ENCODE peak calls at places on chromosomes 4 and X, in four cellular contexts. R is right lobe of liver, I is heart right ventricle, F is tibial artery. W is an unnamed sample.

GRCh38 chr4:152166567-152166966 is 369.3 kb downstream of the FBXW7 start:
- DNase-seq in R (no peak), I (no peak), F (no peak), W (no peak)

GRCh38 chr4:124941267-124941666 is 228.7 kb upstream of the ANKRD50 start:
- DNase-seq in R (no peak), I (no peak), F (no peak), W (peak; percentile 57)

GRCh38 chrX:150989420-150989819 is 6.3 kb downstream of the HMGB3 start:
- DNase-seq in R (no peak), I (no peak), F (no peak), W (no peak)

GRCh38 chr4:181566490-181566889 is 676.7 kb upstream of the TENM3 start:
- DNase-seq in R (no peak), I (no peak), F (no peak), W (no peak)

GRCh38 chr4:84394386-84394785 is 104.7 kb downstream of the NKX6-1 start:
- DNase-seq in R (no peak), I (no peak), F (no peak), W (no peak)

GRCh38 chr4:80173387-80173786 is 23.9 kb upstream of the PRDM8 start:
- DNase-seq in R (no peak), I (no peak), F (no peak), W (peak; percentile 23)

GRCh38 chrX:57282568-57282967 is 3.9 kb upstream of the FAAH2 start:
- DNase-seq in R (no peak), I (no peak), F (no peak), W (no peak)

GRCh38 chrX:24259544-24260240 is 54.2 kb downstream of the SUPT20HL2 start:
- DNase-seq in R (no peak), I (no peak), F (no peak), W (no peak)

GRCh38 chr4:80079255-80079923 is 6.4 kb upstream of the ANTXR2 start:
- DNase-seq in R (no peak), I (no peak), F (no peak), W (no peak)

GRCh38 chrX:13890806-13891205 is 73.9 kb upstream of the GPM6B start:
- DNase-seq in R (no peak), I (no peak), F (no peak), W (no peak)

GRCh38 chr4:26206339-26206738 is 114.5 kb upstream of the RBPJ start:
- DNase-seq in R (no peak), I (no peak), F (no peak), W (no peak)

GRCh38 chrX:19647731-19648588 is 132.7 kb upstream of the MAP3K15 start:
- DNase-seq in R (no peak), I (no peak), F (no peak), W (no peak)

GRCh38 chrX:44244008-44244407 is 99.5 kb downstream of the EFHC2 start:
- DNase-seq in R (no peak), I (no peak), F (no peak), W (no peak)

GRCh38 chr4:71251266-71251665 is 87.6 kb upstream of the SLC4A4 start:
- DNase-seq in R (no peak), I (no peak), F (no peak), W (no peak)

GRCh38 chrX:9471571-9471985 is 6.7 kb downstream of the TBL1X start:
- DNase-seq in R (no peak), I (no peak), F (no peak), W (no peak)

GRCh38 chr4:110087116-110087708 is 111.2 kb downstream of the ELOVL6 start:
- DNase-seq in R (no peak), I (no peak), F (no peak), W (peak; percentile 46)

GRCh38 chr4:153513596-153513995 is 47.4 kb downstream of the TMEM131L start:
- DNase-seq in R (no peak), I (no peak), F (no peak), W (no peak)

GRCh38 chr4:6782846-6783110 is 251 bp downstream of the KIAA0232 start:
- DNase-seq in R (no peak), I (no peak), F (no peak), W (no peak)

GRCh38 chr4:182521006-182521405 is 277.8 kb downstream of the TENM3 start:
- DNase-seq in R (no peak), I (no peak), F (no peak), W (no peak)

GRCh38 chr4:186500721-186501304 is 54.6 kb downstream of the MTNR1A start:
- DNase-seq in R (no peak), I (no peak), F (no peak), W (no peak)

GRCh38 chrX:17591741-17592110 is 145.6 kb upstream of the SCML1 start:
- DNase-seq in R (no peak), I (no peak), F (no peak), W (no peak)

GRCh38 chr4:124386163-124386562 is 326.4 kb downstream of the ANKRD50 start:
- DNase-seq in R (no peak), I (no peak), F (no peak), W (no peak)

GRCh38 chr4:169723207-169723606 is 34.5 kb downstream of the HPF1 start:
- DNase-seq in R (no peak), I (no peak), F (no peak), W (no peak)

GRCh38 chr4:146957252-146957651 is 11.6 kb upstream of the TTC29 start:
- DNase-seq in R (no peak), I (no peak), F (no peak), W (peak; percentile 53)

GRCh38 chrX:151902813-151903591 is 9.7 kb upstream of the MAGEA4 start:
- DNase-seq in R (no peak), I (peak; percentile 14), F (peak; percentile 68), W (peak; percentile 17)

GRCh38 chrX:127085939-127086338 is 266.4 kb downstream of the PRR32 start:
- DNase-seq in R (no peak), I (no peak), F (no peak), W (no peak)

GRCh38 chr4:127782025-127782274 is 172 bp upstream of the HSPA4L start:
- DNase-seq in R (peak; percentile 90), I (peak; percentile 89), F (peak; percentile 91), W (no peak)

GRCh38 chr4:61500883-61501282 is 300.8 kb downstream of the ADGRL3 start:
- DNase-seq in R (no peak), I (no peak), F (no peak), W (no peak)

GRCh38 chr4:114041117-114041475 is 61.6 kb upstream of the ARSJ start:
- DNase-seq in R (no peak), I (no peak), F (no peak), W (no peak)

GRCh38 chr4:33160126-33160525 is 2440.0 kb downstream of the PCDH7 start:
- DNase-seq in R (no peak), I (no peak), F (no peak), W (no peak)

DNA sequence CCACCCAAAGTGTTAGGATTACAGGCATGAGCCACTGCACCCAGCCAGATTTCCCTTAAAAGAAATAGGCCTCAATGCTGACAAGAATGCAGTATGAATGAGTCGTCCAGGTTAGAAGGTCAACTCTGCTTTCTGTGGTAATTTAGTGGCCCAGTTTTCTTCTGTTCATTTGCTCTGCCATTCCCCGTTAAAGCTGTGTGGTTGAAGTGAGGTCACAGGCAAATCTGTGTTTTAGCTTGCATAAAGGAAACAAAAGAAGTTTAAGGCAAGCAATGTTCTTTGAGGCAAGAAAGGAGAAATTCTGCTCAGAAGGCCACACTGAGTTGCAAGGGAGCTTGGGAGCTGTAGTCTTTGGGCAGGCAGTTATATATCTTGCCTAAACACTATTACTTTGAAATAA is 176.8 kb downstream of the LARP7 start:
- DNase-seq in R (no peak), I (no peak), F (no peak), W (no peak)
- H3K4me3 ChIP-seq in R (no peak overlapping the region), I (no peak overlapping the region), F (no peak overlapping the region), W (no peak overlapping the region)

GRCh38 chr4:112279025-112279881 is 6.5 kb downstream of the TIFA start:
- DNase-seq in R (no peak), I (no peak), F (no peak), W (no peak)

GRCh38 chr4:112277705-112278448 is 7.8 kb downstream of the TIFA start:
- DNase-seq in R (no peak), I (no peak), F (no peak), W (no peak)

GRCh38 chr4:112282860-112283667 is 2.6 kb downstream of the TIFA start:
- DNase-seq in R (no peak), I (no peak), F (no peak), W (no peak)

GRCh38 chr4:112279882-112280315 is 5.8 kb downstream of the TIFA start:
- DNase-seq in R (no peak), I (no peak), F (no peak), W (no peak)

DNA sequence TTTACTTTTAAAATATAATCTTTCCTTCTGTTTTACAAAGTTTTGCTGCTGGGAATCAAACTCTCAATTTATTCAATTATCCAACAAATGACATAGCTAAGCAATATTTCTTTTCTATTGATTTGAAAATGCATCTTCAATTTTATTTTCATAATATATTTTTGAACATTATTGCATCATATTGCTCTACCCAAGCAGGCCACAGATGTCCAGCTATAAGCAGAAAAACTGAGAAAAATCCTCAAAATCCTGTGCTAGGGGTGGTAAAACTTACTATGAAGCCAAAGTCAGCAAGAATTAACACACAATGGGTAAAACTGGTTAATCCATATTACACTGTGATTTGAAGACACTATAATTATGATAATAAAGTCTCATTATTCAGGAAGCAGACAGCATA is 5.0 kb downstream of the TIFA start:
- DNase-seq in R (no peak), I (no peak), F (no peak), W (no peak)
- H3K4me3 ChIP-seq in R (no peak overlapping the region), I (no peak overlapping the region), F (no peak overlapping the region), W (no peak overlapping the region)

DNA sequence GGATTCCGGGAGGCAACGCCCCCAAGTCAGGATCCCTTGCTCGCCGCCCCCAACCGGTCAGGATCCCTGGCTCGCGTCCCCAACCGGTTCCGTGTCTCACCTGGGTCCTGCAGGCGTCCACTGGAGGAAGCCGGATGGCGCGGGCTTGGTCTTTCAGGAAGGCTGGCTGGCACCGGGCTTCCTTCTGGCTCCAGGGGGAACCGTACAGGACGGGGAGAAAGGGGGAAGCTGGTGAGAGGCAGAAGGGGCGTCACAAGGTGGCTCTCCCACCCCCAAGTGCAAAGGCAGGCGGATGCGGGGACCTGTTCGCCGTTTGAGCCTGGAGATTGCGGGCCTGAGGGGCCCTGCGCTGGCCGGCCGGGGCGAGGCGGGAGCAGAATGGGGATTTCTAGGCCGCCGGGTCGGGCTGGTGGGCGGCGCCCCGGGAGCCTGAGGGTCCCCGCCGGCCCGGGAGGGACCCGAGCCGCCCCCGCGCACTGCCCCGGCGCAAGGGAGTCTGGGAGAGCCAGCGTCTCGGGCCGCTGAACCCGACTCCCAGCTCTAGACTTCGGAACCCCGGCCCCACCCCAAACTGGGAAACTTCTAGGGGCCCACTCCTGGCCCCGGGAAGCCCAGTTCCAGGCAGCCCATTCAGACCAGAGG is 84.8 kb downstream of the HPRT1 start:
- DNase-seq in R (no peak), I (no peak), F (no peak), W (no peak)
- H3K4me3 ChIP-seq in R (no peak overlapping the region), I (peak overlapping the region; percentile 48), F (peak overlapping the region; percentile 33), W (no peak overlapping the region)

DNA sequence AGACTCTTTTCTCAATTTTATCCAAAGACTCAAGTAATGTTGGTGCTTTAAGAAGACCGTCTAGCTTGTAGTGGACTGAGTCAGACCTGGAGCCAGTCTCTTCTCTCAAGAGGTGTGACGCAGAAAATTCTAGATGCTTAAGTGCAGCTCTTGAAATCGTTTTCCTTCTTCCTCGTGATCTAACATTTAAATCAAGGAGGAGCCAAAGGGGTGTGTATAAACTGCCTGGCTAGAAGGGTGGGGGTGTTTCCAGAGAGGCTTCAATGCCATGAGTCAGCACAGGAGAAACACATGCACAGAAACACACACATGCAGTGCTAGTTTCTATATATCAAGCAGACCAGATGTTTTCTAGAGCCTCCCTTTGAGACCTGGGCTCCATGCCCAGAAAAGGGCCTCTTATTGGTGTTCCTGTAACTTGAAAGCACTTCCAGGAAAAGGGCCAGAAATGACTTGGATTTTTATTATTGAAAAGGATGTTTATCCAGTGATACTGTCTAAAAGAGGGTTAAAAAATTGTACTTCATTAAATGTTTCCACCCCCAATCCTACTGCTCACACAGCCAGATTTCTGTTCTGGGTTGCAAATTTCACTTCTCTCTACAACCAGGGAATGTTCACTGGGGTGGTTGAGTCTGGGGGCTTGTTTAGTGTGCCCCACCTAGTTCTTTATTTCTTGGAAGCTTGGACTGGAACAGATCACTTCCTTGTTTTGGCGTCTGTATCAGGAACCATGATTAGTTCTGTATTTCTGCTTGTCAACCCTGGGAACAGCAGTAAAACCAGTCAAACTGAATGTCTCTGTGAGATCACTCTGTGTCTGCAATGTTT is at the start of gene CLIC2:
- DNase-seq in R (no peak), I (no peak), F (no peak), W (no peak)
- H3K4me3 ChIP-seq in R (no peak within 1 kb of the TSS), I (peak within 1 kb of the TSS; percentile 59), F (peak within 1 kb of the TSS; percentile 16), W (no peak within 1 kb of the TSS)

W was measured in keratinocyte.